ENCODE peak calls at places on chromosomes 1 and 21, in six cellular contexts. D is fibroblast of lung, E is lower lobe of right lung, V is left ventricle myocardium inferior, T is uterus, Q is mammary epithelial cell. L is an unnamed sample. For H3K9me3 and H3K36me3, the result is how much of the 10 kb centered on the place peaks cover.

GRCh38 chr1:167775178-167775577 is 53.4 kb downstream of the MPZL1 start:
- DNase-seq in D (peak), E (no peak), V (no peak), T (no peak), Q (peak), L (no peak)

GRCh38 chr1:222387020-222387816 is 160.7 kb downstream of the HHIPL2 start:
- DNase-seq in D (no peak), E (no peak), V (no peak), T (no peak), Q (no peak), L (no peak)

GRCh38 chr1:157725214-157725577 is 24.6 kb upstream of the FCRL3 start:
- DNase-seq in D (no peak), E (no peak), V (no peak), T (no peak), Q (no peak), L (no peak)

GRCh38 chr1:9397984-9398526 is 105.4 kb downstream of the SPSB1 start:
- DNase-seq in D (peak), E (no peak), V (no peak), T (peak), Q (no peak), L (no peak)

GRCh38 chr1:156627313-156627880 is 8.2 kb downstream of the HAPLN2 start:
- DNase-seq in D (peak), E (no peak), V (no peak), T (no peak), Q (peak), L (peak)

GRCh38 chr1:172382406-172382805 is 38.1 kb upstream of the C1orf105 start:
- DNase-seq in D (no peak), E (no peak), V (no peak), T (no peak), Q (no peak), L (no peak)

GRCh38 chr1:8096105-8097011 is 70.2 kb upstream of the ERRFI1 start:
- DNase-seq in D (peak), E (no peak), V (no peak), T (no peak), Q (peak), L (no peak)

GRCh38 chr1:41365772-41366427 is 4.7 kb downstream of the FOXO6 start:
- DNase-seq in D (no peak), E (no peak), V (no peak), T (no peak), Q (no peak), L (no peak)

GRCh38 chr1:63691672-63692425 is 82.0 kb upstream of the ROR1 start:
- DNase-seq in D (peak), E (no peak), V (no peak), T (peak), Q (peak), L (peak)

GRCh38 chr1:236083650-236084385 is 18.9 kb upstream of the NID1 start:
- DNase-seq in D (peak), E (no peak), V (no peak), T (no peak), Q (peak), L (no peak)
- H3K4me3 ChIP-seq in D (no peak), E (no peak), V (no peak), T (no peak), Q (no peak), L (no peak)

DNA sequence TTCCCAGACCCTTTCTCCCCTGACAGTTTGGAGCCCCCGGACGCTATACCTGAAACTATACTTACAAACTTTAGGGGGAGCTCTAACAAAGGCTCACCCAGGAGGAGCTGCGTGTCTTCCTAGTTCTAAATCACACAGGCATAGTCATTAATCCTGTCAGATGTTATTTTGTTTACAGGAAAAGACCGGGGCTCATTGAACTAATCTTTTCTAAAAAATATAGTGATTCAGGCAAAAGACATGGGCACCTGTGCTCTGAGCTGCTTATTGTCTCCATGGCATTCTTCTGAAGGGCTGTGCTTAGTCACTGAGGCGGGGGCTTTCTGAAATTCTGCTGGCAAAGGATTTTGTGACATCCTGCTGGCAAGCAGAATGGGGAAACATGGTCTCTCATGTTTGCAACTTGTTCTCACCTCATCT is 1577.0 kb downstream of the NCAM2 start:
- DNase-seq in D (no peak), E (no peak), V (no peak), T (no peak), Q (no peak), L (peak)
- H3K9me3 ChIP-seq in D (under half), E (under half), V (under half), T (under half), Q (under half), L (under half)

DNA sequence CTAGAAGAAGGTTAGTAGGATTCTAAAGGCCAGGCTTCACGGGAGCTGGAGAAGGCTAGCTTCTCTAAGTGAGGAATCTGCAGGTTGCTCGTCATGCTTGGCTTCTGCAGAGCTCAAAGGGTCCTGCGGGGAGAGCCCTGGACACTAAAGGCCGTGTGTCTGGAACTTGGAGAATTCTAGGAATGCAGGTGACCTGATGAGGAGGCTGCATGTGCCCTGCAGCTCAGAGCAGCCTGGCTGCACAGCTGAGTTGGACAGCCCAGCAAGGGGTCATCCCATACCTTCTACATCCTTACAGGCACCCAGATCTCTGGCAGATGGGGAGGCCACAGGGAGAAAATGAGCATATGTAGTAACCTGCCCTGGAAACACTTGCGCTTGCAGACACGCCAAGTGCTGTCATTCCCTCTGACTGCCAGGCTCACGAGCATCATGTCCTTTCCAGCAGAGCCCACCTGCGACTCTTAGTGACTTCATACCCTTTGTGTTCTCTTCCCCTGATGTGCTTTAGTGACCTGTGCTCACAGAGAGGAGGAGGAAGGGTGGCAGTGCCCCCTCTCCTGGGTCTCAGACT is 9.9 kb downstream of the MAPKAPK2 start:
- DNase-seq in D (no peak), E (no peak), V (no peak), T (no peak), Q (no peak), L (no peak)
- H3K36me3 ChIP-seq in D (under half), E (under half), V (under half), T (under half), Q (under half), L (under half)

GRCh38 chr1:244834596-244835275 is 722 bp upstream of the COX20 start:
- DNase-seq in D (peak), E (peak), V (peak), T (peak), Q (peak), L (peak)

GRCh38 chr1:244836135-244836521 is 670 bp downstream of the COX20 start:
- DNase-seq in D (peak), E (no peak), V (no peak), T (no peak), Q (peak), L (peak)

GRCh38 chr1:244835276-244836134 is at the start of gene COX20:
- DNase-seq in D (peak), E (peak), V (peak), T (peak), Q (peak), L (peak)

GRCh38 chr1:244837597-244838258 is 2.3 kb downstream of the COX20 start:
- DNase-seq in D (peak), E (no peak), V (no peak), T (no peak), Q (no peak), L (no peak)

GRCh38 chr1:244836598-244836997 is 1.1 kb downstream of the COX20 start:
- DNase-seq in D (no peak), E (no peak), V (no peak), T (no peak), Q (no peak), L (no peak)
- H3K4me3 ChIP-seq in D (peak), E (peak), V (peak), T (peak), Q (peak), L (peak)

GRCh38 chr1:4825841-4826450 is 171.5 kb downstream of the AJAP1 start:
- DNase-seq in D (no peak), E (no peak), V (no peak), T (no peak), Q (no peak), L (no peak)

DNA sequence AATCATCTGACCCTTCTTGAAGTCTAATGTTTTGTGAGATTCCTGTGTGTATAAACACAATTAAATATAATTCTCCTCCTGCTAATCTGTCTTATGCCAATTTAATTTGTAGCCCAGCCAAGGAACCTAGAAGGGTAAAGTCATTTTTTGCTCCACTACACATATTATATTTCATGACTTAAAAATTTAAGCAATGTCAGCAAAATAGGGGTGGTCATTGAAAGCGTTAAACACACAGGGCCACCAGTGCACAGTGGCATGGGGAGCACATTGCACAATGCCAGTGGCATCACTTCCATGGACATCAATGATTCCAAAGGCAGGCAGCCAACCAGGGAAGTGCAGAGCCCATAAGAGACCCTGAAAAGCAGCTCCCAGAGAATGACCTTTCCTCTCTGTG is 166.1 kb downstream of the AJAP1 start:
- DNase-seq in D (no peak), E (no peak), V (no peak), T (no peak), Q (no peak), L (no peak)
- H3K9me3 ChIP-seq in D (under half), E (under half), V (under half), T (under half), Q (under half), L (under half)

GRCh38 chr1:19413999-19414398 is 71.3 kb downstream of the CAPZB start:
- DNase-seq in D (no peak), E (no peak), V (no peak), T (no peak), Q (no peak), L (no peak)
- H3K36me3 ChIP-seq in D (under half), E (under half), V (under half), T (under half), Q (under half), L (under half)

DNA sequence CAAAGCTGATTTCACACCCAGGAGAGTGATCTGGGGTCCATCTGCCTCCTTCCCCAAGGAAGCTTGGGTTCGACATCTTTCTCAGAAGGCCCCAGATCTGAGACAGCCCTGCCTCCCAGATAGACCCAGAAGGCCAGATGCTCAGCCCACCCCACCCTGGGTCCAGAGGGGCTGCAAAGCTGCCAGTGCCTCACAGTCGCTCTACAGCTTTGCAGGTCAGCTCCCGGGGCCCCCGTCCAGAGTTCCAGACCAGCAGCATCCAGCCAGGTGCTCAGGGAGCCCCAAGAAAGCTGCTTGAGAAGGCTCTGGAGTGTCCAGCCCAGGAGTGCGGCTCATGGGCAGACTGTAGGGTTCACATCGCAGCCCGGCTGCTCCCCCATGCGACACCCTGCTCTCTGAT is 142.8 kb upstream of the ARHGEF16 start:
- DNase-seq in D (no peak), E (no peak), V (no peak), T (no peak), Q (no peak), L (no peak)
- H3K4me3 ChIP-seq in D (no peak), E (no peak), V (no peak), T (no peak), Q (no peak), L (no peak)

GRCh38 chr1:248800459-248800858 is 25.3 kb downstream of the SH3BP5L start:
- DNase-seq in D (no peak), E (no peak), V (no peak), T (no peak), Q (no peak), L (no peak)
- H3K9me3 ChIP-seq in D (under half), E (under half), V (under half), T (under half), Q (under half), L (under half)

DNA sequence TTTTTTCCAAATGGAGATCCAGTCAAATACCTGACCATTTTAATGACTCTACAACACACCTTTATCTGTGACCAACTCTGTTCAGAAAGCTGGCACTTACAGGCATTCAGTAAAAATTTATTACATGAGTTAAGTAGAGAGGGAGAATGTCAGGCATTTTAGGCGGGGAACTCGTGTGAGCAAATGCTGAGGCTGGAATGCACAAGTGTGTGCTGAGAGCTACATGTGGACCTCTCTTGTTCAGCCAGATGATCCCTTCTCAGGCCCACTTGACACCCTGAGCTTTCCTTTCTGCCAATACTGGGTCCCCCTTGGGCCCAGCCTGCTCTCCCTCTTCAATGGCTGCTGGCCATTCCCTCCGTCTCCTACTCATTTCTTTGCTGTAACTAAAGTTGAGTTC is 11.7 kb downstream of the PPIH start:
- DNase-seq in D (no peak), E (peak), V (no peak), T (no peak), Q (no peak), L (no peak)
- H3K36me3 ChIP-seq in D (under half), E (half or more), V (under half), T (under half), Q (under half), L (half or more)

L was measured in MG63.